ENCODE peak calls at places on chromosomes 1 and 21, in seven cellular contexts. L is foreskin fibroblast, F is cardiac fibroblast, P is osteocyte, E is bronchial epithelial cell, K is heart left ventricle, H is mesothelial cell of epicardium. X is an unnamed sample.

GRCh38 chr1:72285074-72285425 is 2.7 kb upstream of the NEGR1 start:
- DNase-seq in L (no peak), F (no peak), P (no peak), E (no peak), K (peak), H (no peak), X (peak)

GRCh38 chr1:41823453-41823852 is 95.3 kb downstream of the HIVEP3 start:
- DNase-seq in L (no peak), F (peak), P (no peak), E (no peak), K (peak), H (no peak), X (no peak)

GRCh38 chr1:68745006-68745405 is 248.1 kb upstream of the DEPDC1 start:
- DNase-seq in L (no peak), F (no peak), P (no peak), E (no peak), K (no peak), H (no peak), X (no peak)

GRCh38 chr1:179754031-179754624 is 11.0 kb downstream of the FAM163A start:
- DNase-seq in L (peak), F (peak), P (no peak), E (peak), K (no peak), H (no peak), X (no peak)

GRCh38 chr1:13583964-13584791 is 546 bp downstream of the PDPN start:
- DNase-seq in L (no peak), F (peak), P (no peak), E (peak), K (peak), H (peak), X (no peak)

GRCh38 chr1:2311184-2312032 is 79.9 kb downstream of the MORN1 start:
- DNase-seq in L (peak), F (peak), P (no peak), E (peak), K (no peak), H (peak), X (peak)

GRCh38 chr1:26045712-26046312 is at the start of gene SLC30A2:
- DNase-seq in L (no peak), F (no peak), P (no peak), E (no peak), K (no peak), H (no peak), X (no peak)

GRCh38 chr21:37367758-37368535 is 1.4 kb downstream of the DYRK1A start:
- DNase-seq in L (peak), F (peak), P (no peak), E (no peak), K (peak), H (peak), X (peak)

GRCh38 chr1:150221552-150221951 is 14.4 kb downstream of the ANP32E start:
- DNase-seq in L (no peak), F (peak), P (no peak), E (peak), K (no peak), H (no peak), X (no peak)

GRCh38 chr1:111928531-111928930 is 60.9 kb downstream of the KCND3 start:
- DNase-seq in L (no peak), F (no peak), P (no peak), E (no peak), K (no peak), H (no peak), X (peak)

GRCh38 chr21:39033878-39034589 is 149.2 kb downstream of the PSMG1 start:
- DNase-seq in L (no peak), F (peak), P (no peak), E (peak), K (peak), H (no peak), X (no peak)

GRCh38 chr1:117146570-117147340 is 25.2 kb upstream of the TRIM45 start:
- DNase-seq in L (peak), F (peak), P (no peak), E (peak), K (no peak), H (no peak), X (no peak)

GRCh38 chr1:18907021-18907913 is 4.9 kb upstream of the ALDH4A1 start:
- DNase-seq in L (peak), F (peak), P (no peak), E (peak), K (peak), H (peak), X (no peak)

GRCh38 chr1:4351453-4351852 is 303.0 kb upstream of the AJAP1 start:
- DNase-seq in L (no peak), F (no peak), P (no peak), E (no peak), K (no peak), H (no peak), X (no peak)

GRCh38 chr1:162631546-162632233 is 574 bp upstream of the DDR2 start:
- DNase-seq in L (peak), F (peak), P (no peak), E (no peak), K (peak), H (no peak), X (no peak)

GRCh38 chr1:77421504-77422233 is 139.8 kb downstream of the AK5 start:
- DNase-seq in L (no peak), F (no peak), P (no peak), E (no peak), K (no peak), H (no peak), X (no peak)

GRCh38 chr1:19682257-19682656 is 17.6 kb downstream of the HTR6 start:
- DNase-seq in L (peak), F (peak), P (no peak), E (peak), K (no peak), H (no peak), X (no peak)

GRCh38 chr1:49171941-49172593 is 395.4 kb upstream of the BEND5 start:
- DNase-seq in L (no peak), F (no peak), P (no peak), E (peak), K (no peak), H (no peak), X (no peak)

GRCh38 chr1:176843352-176844297 is 320.9 kb downstream of the ASTN1 start:
- DNase-seq in L (peak), F (peak), P (no peak), E (peak), K (peak), H (peak), X (peak)

GRCh38 chr1:86542626-86543025 is 4.3 kb upstream of the CLCA4 start:
- DNase-seq in L (peak), F (no peak), P (no peak), E (peak), K (no peak), H (no peak), X (no peak)

GRCh38 chr21:16285646-16286223 is 556.0 kb downstream of the USP25 start:
- DNase-seq in L (no peak), F (no peak), P (no peak), E (no peak), K (no peak), H (no peak), X (no peak)

GRCh38 chr1:83516369-83516768 is 482.6 kb downstream of the TTLL7 start:
- DNase-seq in L (peak), F (no peak), P (no peak), E (no peak), K (no peak), H (no peak), X (no peak)

GRCh38 chr1:87733421-87733820 is 404.7 kb downstream of the LMO4 start:
- DNase-seq in L (no peak), F (no peak), P (no peak), E (peak), K (no peak), H (no peak), X (no peak)

GRCh38 chr21:36207577-36208320 is 51.1 kb downstream of the DOP1B start:
- DNase-seq in L (peak), F (no peak), P (no peak), E (peak), K (no peak), H (no peak), X (no peak)

GRCh38 chr1:241464985-241465384 is 54.6 kb downstream of the FH start:
- DNase-seq in L (no peak), F (no peak), P (no peak), E (no peak), K (no peak), H (no peak), X (no peak)

GRCh38 chr21:38297193-38297592 is 40.4 kb downstream of the KCNJ15 start:
- DNase-seq in L (peak), F (peak), P (no peak), E (peak), K (no peak), H (no peak), X (no peak)

GRCh38 chr1:102434421-102434820 is 437.7 kb upstream of the OLFM3 start:
- DNase-seq in L (no peak), F (no peak), P (no peak), E (no peak), K (no peak), H (no peak), X (no peak)

GRCh38 chr1:185453496-185454192 is 136.6 kb upstream of the IVNS1ABP start:
- DNase-seq in L (peak), F (peak), P (no peak), E (peak), K (no peak), H (no peak), X (no peak)

GRCh38 chr1:223684488-223684792 is 18.9 kb upstream of the CAPN8 start:
- DNase-seq in L (no peak), F (no peak), P (no peak), E (no peak), K (no peak), H (no peak), X (no peak)
- TF ChIP-seq CTCF in L (no peak), F (no peak), P (no peak), E (no peak), K (no peak), H (no peak), X (no peak)

DNA sequence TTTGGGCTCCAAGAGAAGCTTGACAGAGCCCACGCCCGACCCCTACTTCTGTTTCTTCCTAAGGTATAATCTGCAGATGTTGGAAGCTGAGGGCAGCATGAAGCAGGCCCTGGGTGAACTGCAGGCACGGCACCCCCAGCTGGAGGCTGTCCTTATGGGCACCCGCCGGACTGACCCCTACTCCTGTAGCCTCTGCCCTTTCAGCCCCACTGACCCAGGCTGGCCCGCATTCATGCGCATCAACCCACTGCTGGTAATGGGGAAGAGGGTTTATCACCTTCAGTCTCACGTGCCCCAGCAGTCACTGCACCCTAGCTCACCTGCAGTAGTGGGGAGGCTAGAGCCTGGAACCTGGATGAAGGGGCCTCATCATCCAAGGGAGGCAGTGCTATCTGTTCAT is 3.1 kb upstream of the LENEP start:
- DNase-seq in L (no peak), F (no peak), P (no peak), E (no peak), K (peak), H (no peak), X (no peak)
- TF ChIP-seq CTCF in L (no peak), F (no peak), P (no peak), E (no peak), K (no peak), H (no peak), X (no peak)

DNA sequence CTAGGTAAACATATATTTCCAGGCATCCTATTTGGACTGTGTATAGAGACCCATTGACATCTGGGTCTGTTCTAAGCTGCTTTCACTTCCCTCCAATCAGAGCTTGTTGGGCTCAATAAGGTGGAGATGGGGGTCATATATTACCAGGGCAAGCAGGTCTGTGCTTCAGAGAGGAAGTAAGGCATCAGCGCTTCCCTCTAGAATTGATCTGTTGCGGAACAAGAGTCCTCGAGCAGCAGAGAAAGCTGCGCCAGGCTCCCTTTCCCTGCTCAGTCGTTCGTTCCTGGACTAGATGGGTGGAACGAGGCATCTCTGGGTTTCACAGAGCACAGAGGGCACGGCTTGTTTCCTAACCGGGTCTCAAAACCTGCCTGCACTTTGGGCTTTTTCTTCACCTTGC is 63.5 kb downstream of the DISC1 start:
- DNase-seq in L (no peak), F (no peak), P (no peak), E (no peak), K (no peak), H (no peak), X (no peak)
- TF ChIP-seq CTCF in L (no peak), F (no peak), P (no peak), E (no peak), K (no peak), H (no peak), X (no peak)

GRCh38 chr1:38360807-38361206 is 314.2 kb upstream of the POU3F1 start:
- DNase-seq in L (no peak), F (no peak), P (no peak), E (no peak), K (no peak), H (no peak), X (no peak)
- TF ChIP-seq CTCF in L (no peak), F (no peak), P (peak), E (no peak), K (no peak), H (no peak), X (no peak)

GRCh38 chr1:39960461-39960958 is 5.6 kb downstream of the MFSD2A start:
- DNase-seq in L (no peak), F (no peak), P (no peak), E (peak), K (peak), H (no peak), X (no peak)
- TF ChIP-seq CTCF in L (no peak), F (no peak), P (no peak), E (no peak), K (no peak), H (no peak), X (no peak)

X was measured in ascending aorta.